ENCODE peak calls at places on chromosomes 6 and 20, in six cellular contexts. I is HCT116, O is stomach, L is endothelial cell of umbilical vein, F is spleen, E is suprapubic skin. K is an unnamed sample.

GRCh38 chr20:2814587-2815051 is at the start of gene C20orf141:
- DNase-seq in E (no peak), L (peak; percentile 40), O (no peak), I (no peak), F (no peak), K (peak; percentile 27)

GRCh38 chr6:87430499-87430898 is 22.7 kb downstream of the CFAP206 start:
- DNase-seq in I (no peak), E (no peak), F (no peak), O (no peak), L (no peak), K (no peak)

GRCh38 chr6:106116125-106116524 is 30.0 kb downstream of the PRDM1 start:
- DNase-seq in I (no peak), E (no peak), F (no peak), O (no peak), L (peak; percentile 38), K (no peak)

GRCh38 chr6:128241221-128241620 is 279.2 kb downstream of the PTPRK start:
- DNase-seq in F (peak; percentile 69), I (no peak), E (no peak), O (no peak), L (no peak), K (no peak)

GRCh38 chr6:112231609-112232060 is 22.7 kb downstream of the LAMA4 start:
- DNase-seq in F (no peak), O (no peak), E (no peak), L (peak; percentile 95), I (no peak), K (no peak)

GRCh38 chr6:17842014-17842776 is 135.5 kb upstream of the NUP153 start:
- DNase-seq in I (no peak), O (no peak), L (no peak), E (no peak), F (no peak), K (no peak)

GRCh38 chr6:157595768-157596167 is 214.8 kb downstream of the ZDHHC14 start:
- DNase-seq in F (peak; percentile 67), E (no peak), O (no peak), L (no peak), I (no peak), K (no peak)

GRCh38 chr6:1820165-1820564 is 210.4 kb downstream of the FOXC1 start:
- DNase-seq in I (no peak), O (no peak), L (no peak), E (no peak), F (no peak), K (no peak)

GRCh38 chr20:32761831-32762753 is at the start of gene DNMT3B:
- DNase-seq in F (peak; percentile 91), L (peak; percentile 79), E (no peak), I (peak; percentile 41), O (peak; percentile 80), K (peak; percentile 83)

GRCh38 chr20:32474967-32475819 is 109.9 kb downstream of the NOL4L start:
- DNase-seq in L (peak; percentile 91), O (peak; percentile 90), E (peak; percentile 89), I (no peak), F (peak; percentile 91), K (peak; percentile 94)

GRCh38 chr6:129324345-129324744 is 385.6 kb downstream of the ARHGAP18 start:
- DNase-seq in O (no peak), I (no peak), L (no peak), F (no peak), E (no peak), K (no peak)

GRCh38 chr6:30684386-30685156 is 1.9 kb downstream of the PPP1R18 start:
- DNase-seq in E (no peak), I (no peak), L (peak; percentile 35), O (peak; percentile 38), F (peak; percentile 95), K (peak; percentile 67)

GRCh38 chr6:110325197-110325596 is 33.0 kb downstream of the METTL24 start:
- DNase-seq in F (no peak), L (no peak), E (no peak), O (no peak), I (no peak), K (peak; percentile 21)

DNA sequence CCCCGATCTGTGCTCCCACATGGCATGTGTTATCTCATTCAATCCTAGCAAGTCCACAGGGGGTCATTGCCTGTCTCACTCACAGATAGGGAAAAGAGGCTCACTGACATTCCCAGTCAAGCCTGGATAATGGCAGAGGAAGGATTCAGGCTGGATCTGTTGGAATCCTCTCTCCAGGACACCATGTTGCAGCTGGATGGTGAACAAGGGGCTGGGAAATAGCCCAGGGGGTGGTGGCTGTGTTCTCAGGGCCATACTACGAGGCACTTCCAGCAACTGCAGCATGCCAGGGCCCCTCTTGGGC is 5.0 kb upstream of the SPDEF start:
- DNase-seq in I (no peak), L (no peak), O (no peak), E (no peak), F (no peak), K (no peak)
- TF ChIP-seq CTCF in I (no peak), L (no peak), O (no peak), E (no peak), F (no peak), K (no peak)

GRCh38 chr20:62123450-62124118 is 1.3 kb downstream of the LSM14B start:
- DNase-seq in E (peak; percentile 58), O (no peak), I (no peak), L (peak; percentile 28), F (no peak), K (no peak)

GRCh38 chr20:62120990-62121775 is 1.1 kb upstream of the LSM14B start:
- DNase-seq in I (peak; percentile 27), L (no peak), O (no peak), E (peak; percentile 75), F (no peak), K (peak; percentile 66)

GRCh38 chr20:62120365-62120762 is 1.9 kb upstream of the LSM14B start:
- DNase-seq in E (no peak), I (no peak), L (no peak), O (no peak), F (no peak), K (no peak)

GRCh38 chr20:62122659-62123449 is 579 bp downstream of the LSM14B start:
- DNase-seq in E (peak; percentile 75), O (peak; percentile 63), L (peak; percentile 11), I (no peak), F (peak; percentile 92), K (peak; percentile 64)

GRCh38 chr20:62121776-62122658 is at the start of gene LSM14B:
- DNase-seq in F (peak; percentile 99), L (peak; percentile 98), E (peak; percentile 95), I (peak; percentile 89), O (peak; percentile 98), K (peak; percentile 97)
- TF ChIP-seq POLR2AphosphoS5 in F (peak; percentile 83), L (no peak), E (no peak), I (peak; percentile 48), O (peak; percentile 48), K (peak; percentile 50)

GRCh38 chr6:169445227-169445626 is 191.6 kb upstream of the THBS2 start:
- DNase-seq in O (no peak), E (no peak), I (no peak), L (no peak), F (no peak), K (no peak)
- TF ChIP-seq CTCF in O (no peak), E (no peak), I (peak; percentile 44), L (no peak), F (no peak), K (no peak)

DNA sequence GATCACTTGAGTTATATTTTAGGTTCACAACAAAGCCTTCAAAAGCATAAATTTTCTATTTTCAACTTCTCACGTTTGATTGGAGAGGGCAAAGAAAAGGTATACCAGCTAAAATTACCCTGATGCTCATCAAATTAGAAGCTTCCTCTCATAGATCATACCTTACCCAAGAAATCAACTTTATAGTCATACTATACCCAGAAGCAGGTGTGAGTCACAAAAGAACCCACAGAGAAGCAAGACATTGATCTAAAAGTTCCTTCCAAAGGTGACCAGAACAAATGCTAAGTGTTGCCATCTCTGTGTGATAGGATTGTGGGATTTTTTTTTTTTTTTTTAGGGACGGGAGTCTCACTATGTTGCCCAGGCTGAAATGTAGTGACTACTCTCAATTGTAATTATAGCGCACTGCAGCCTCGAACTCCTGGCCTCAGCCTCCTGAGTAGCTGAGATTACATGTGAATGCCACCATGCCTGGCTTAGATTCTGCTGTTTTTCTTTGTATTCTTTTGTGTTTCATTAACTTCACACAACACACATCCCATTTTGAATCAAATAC is 3.3 kb downstream of the EIF2S2 start:
- DNase-seq in L (no peak), O (no peak), I (no peak), F (no peak), E (no peak), K (no peak)
- TF ChIP-seq POLR2AphosphoS5 in L (no peak), O (no peak), I (no peak), F (no peak), E (no peak), K (no peak)

GRCh38 chr6:163579880-163580295 is 165.4 kb downstream of the QKI start:
- DNase-seq in O (no peak), E (no peak), L (peak; percentile 34), F (no peak), I (no peak), K (no peak)
- TF ChIP-seq CTCF in O (no peak), E (no peak), L (no peak), F (no peak), I (peak; percentile 2), K (no peak)

K was measured in transverse colon.